ENCODE peak calls at places on chromosomes 4 and X, in seven cellular contexts. One of them, this sample, is unnamed.
A peak's percentile ranks its signal among the peaks of the same experiment; 100 is the strongest.

GRCh38 chrX:65596270-65596669 is 61.7 kb upstream of the LAS1L start:
- DNase-seq in HepG2: no peak
- DNase-seq in HCT116: no peak
- DNase-seq in GM12878: peak; percentile 43
- DNase-seq in transverse colon: peak; percentile 24
- DNase-seq in endothelial cell of umbilical vein: peak; percentile 54
- DNase-seq in Panc1: no peak
- DNase-seq in this sample: no peak

GRCh38 chr4:35800669-35801068 is 443.6 kb downstream of the ARAP2 start:
- DNase-seq in endothelial cell of umbilical vein: no peak
- DNase-seq in GM12878: no peak
- DNase-seq in transverse colon: no peak
- DNase-seq in Panc1: no peak
- DNase-seq in HCT116: no peak
- DNase-seq in HepG2: no peak
- DNase-seq in this sample: no peak

GRCh38 chr4:10687526-10687925 is 3.0 kb upstream of the CLNK start:
- DNase-seq in Panc1: no peak
- DNase-seq in endothelial cell of umbilical vein: no peak
- DNase-seq in HepG2: no peak
- DNase-seq in transverse colon: no peak
- DNase-seq in HCT116: no peak
- DNase-seq in GM12878: no peak
- DNase-seq in this sample: no peak

GRCh38 chr4:162645381-162645780 is 481.6 kb upstream of the FSTL5 start:
- DNase-seq in Panc1: no peak
- DNase-seq in HCT116: no peak
- DNase-seq in endothelial cell of umbilical vein: no peak
- DNase-seq in transverse colon: no peak
- DNase-seq in GM12878: no peak
- DNase-seq in HepG2: peak; percentile 4
- DNase-seq in this sample: no peak

GRCh38 chrX:154136627-154137161 is 7.3 kb upstream of the OPN1LW start:
- DNase-seq in GM12878: no peak
- DNase-seq in transverse colon: peak; percentile 74
- DNase-seq in Panc1: peak; percentile 5
- DNase-seq in HepG2: peak; percentile 45
- DNase-seq in HCT116: peak; percentile 21
- DNase-seq in endothelial cell of umbilical vein: peak; percentile 54
- DNase-seq in this sample: peak; percentile 64

GRCh38 chr4:55248756-55249155 is 97.3 kb upstream of the SRD5A3 start:
- DNase-seq in endothelial cell of umbilical vein: no peak
- DNase-seq in Panc1: no peak
- DNase-seq in GM12878: no peak
- DNase-seq in HepG2: no peak
- DNase-seq in transverse colon: no peak
- DNase-seq in HCT116: no peak
- DNase-seq in this sample: no peak

GRCh38 chrX:72307646-72308051 is 1.9 kb upstream of the CITED1 start:
- DNase-seq in GM12878: no peak
- DNase-seq in HCT116: no peak
- DNase-seq in Panc1: no peak
- DNase-seq in transverse colon: no peak
- DNase-seq in endothelial cell of umbilical vein: no peak
- DNase-seq in HepG2: no peak
- DNase-seq in this sample: no peak

GRCh38 chrX:39149761-39150160 is 348.5 kb downstream of the MID1IP1 start:
- DNase-seq in endothelial cell of umbilical vein: peak; percentile 19
- DNase-seq in Panc1: peak; percentile 12
- DNase-seq in HCT116: no peak
- DNase-seq in GM12878: no peak
- DNase-seq in transverse colon: peak; percentile 75
- DNase-seq in HepG2: peak; percentile 3
- DNase-seq in this sample: no peak

GRCh38 chr4:64158648-64159326 is 250.5 kb downstream of the TECRL start:
- DNase-seq in GM12878: peak; percentile 19
- DNase-seq in transverse colon: peak; percentile 29
- DNase-seq in Panc1: peak; percentile 32
- DNase-seq in endothelial cell of umbilical vein: peak; percentile 36
- DNase-seq in HCT116: peak; percentile 12
- DNase-seq in HepG2: peak; percentile 59
- DNase-seq in this sample: peak; percentile 5

GRCh38 chrX:97065973-97066372 is 182.3 kb downstream of the RPA4 start:
- DNase-seq in transverse colon: no peak
- DNase-seq in HCT116: no peak
- DNase-seq in HepG2: no peak
- DNase-seq in GM12878: no peak
- DNase-seq in endothelial cell of umbilical vein: no peak
- DNase-seq in Panc1: no peak
- DNase-seq in this sample: no peak

GRCh38 chrX:118968031-118968430 is 6.4 kb upstream of the LONRF3 start:
- DNase-seq in HCT116: no peak
- DNase-seq in HepG2: no peak
- DNase-seq in endothelial cell of umbilical vein: no peak
- DNase-seq in transverse colon: no peak
- DNase-seq in GM12878: no peak
- DNase-seq in Panc1: no peak
- DNase-seq in this sample: no peak

GRCh38 chr4:3766207-3766790 is at the start of gene ADRA2C:
- DNase-seq in HepG2: peak; percentile 20
- DNase-seq in Panc1: no peak
- DNase-seq in HCT116: no peak
- DNase-seq in GM12878: no peak
- DNase-seq in endothelial cell of umbilical vein: no peak
- DNase-seq in transverse colon: no peak
- DNase-seq in this sample: no peak

GRCh38 chr4:40515398-40516293 is 114.0 kb downstream of the RBM47 start:
- DNase-seq in HepG2: peak; percentile 64
- DNase-seq in GM12878: peak; percentile 95
- DNase-seq in transverse colon: peak; percentile 86
- DNase-seq in Panc1: no peak
- DNase-seq in endothelial cell of umbilical vein: no peak
- DNase-seq in HCT116: no peak
- DNase-seq in this sample: peak; percentile 54

GRCh38 chrX:144637731-144638130 is 609.6 kb upstream of the SPANXN1 start:
- DNase-seq in Panc1: no peak
- DNase-seq in HepG2: no peak
- DNase-seq in GM12878: no peak
- DNase-seq in transverse colon: no peak
- DNase-seq in endothelial cell of umbilical vein: no peak
- DNase-seq in HCT116: no peak
- DNase-seq in this sample: no peak

GRCh38 chrX:8988456-8988855 is 45.5 kb downstream of the FAM9B start:
- DNase-seq in HCT116: no peak
- DNase-seq in GM12878: no peak
- DNase-seq in HepG2: peak; percentile 0
- DNase-seq in Panc1: no peak
- DNase-seq in transverse colon: no peak
- DNase-seq in endothelial cell of umbilical vein: no peak
- DNase-seq in this sample: no peak

GRCh38 chr4:140256335-140256734 is 102.4 kb upstream of the MAML3 start:
- DNase-seq in HepG2: peak; percentile 38
- DNase-seq in HCT116: no peak
- DNase-seq in endothelial cell of umbilical vein: peak; percentile 73
- DNase-seq in transverse colon: peak; percentile 21
- DNase-seq in Panc1: no peak
- DNase-seq in GM12878: no peak
- DNase-seq in this sample: no peak

GRCh38 chr4:136103616-136104015 is 1428.7 kb downstream of the PCDH18 start:
- DNase-seq in endothelial cell of umbilical vein: no peak
- DNase-seq in transverse colon: no peak
- DNase-seq in GM12878: no peak
- DNase-seq in HepG2: no peak
- DNase-seq in HCT116: no peak
- DNase-seq in Panc1: no peak
- DNase-seq in this sample: no peak

GRCh38 chrX:71292669-71293379 is 8.7 kb upstream of the ITGB1BP2 start:
- DNase-seq in endothelial cell of umbilical vein: no peak
- DNase-seq in GM12878: no peak
- DNase-seq in HCT116: no peak
- DNase-seq in HepG2: no peak
- DNase-seq in Panc1: no peak
- DNase-seq in transverse colon: no peak
- DNase-seq in this sample: no peak

GRCh38 chr4:10677796-10678497 is 6.6 kb downstream of the CLNK start:
- DNase-seq in transverse colon: no peak
- DNase-seq in HepG2: no peak
- DNase-seq in endothelial cell of umbilical vein: no peak
- DNase-seq in GM12878: no peak
- DNase-seq in Panc1: no peak
- DNase-seq in HCT116: no peak
- DNase-seq in this sample: no peak

DNA sequence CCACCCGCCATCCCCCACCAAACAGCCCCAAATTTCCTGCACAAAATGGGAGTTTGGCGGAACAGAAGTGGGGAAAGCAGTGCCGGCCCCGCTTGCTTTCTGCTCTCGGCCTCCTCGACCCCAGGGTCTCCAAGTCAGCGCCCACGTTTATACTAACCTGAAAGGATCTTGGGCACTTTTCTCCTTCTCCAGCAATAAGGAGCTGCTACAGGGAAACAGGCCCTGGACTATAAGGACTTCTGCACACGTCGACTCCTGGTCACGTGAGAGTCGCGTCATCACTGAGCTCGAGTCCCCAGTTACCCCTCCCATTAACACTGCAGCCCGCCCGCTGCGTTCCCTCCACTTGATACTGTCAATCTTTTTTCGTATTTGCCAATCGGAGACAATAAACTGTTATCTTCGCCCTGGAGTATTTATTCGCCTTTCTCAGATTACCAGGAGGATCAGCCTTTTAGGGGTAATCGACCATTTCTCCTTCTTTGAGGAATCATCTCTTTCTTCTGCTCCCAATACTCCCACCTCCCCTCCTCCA is at the start of gene TCEAL8:
- DNase-seq in HCT116: peak; percentile 63
- DNase-seq in endothelial cell of umbilical vein: peak; percentile 77
- DNase-seq in transverse colon: peak; percentile 82
- DNase-seq in GM12878: peak; percentile 21
- DNase-seq in Panc1: peak; percentile 18
- DNase-seq in HepG2: peak; percentile 53
- DNase-seq in this sample: no peak
- TF ChIP-seq POLR2AphosphoS5 in HCT116: peak; percentile 76
- TF ChIP-seq POLR2AphosphoS5 in endothelial cell of umbilical vein: peak; percentile 32
- TF ChIP-seq POLR2AphosphoS5 in transverse colon: peak; percentile 81
- TF ChIP-seq POLR2AphosphoS5 in GM12878: peak; percentile 22
- TF ChIP-seq POLR2AphosphoS5 in Panc1: no peak
- TF ChIP-seq POLR2AphosphoS5 in HepG2: peak; percentile 72
- TF ChIP-seq POLR2AphosphoS5 in this sample: no peak

DNA sequence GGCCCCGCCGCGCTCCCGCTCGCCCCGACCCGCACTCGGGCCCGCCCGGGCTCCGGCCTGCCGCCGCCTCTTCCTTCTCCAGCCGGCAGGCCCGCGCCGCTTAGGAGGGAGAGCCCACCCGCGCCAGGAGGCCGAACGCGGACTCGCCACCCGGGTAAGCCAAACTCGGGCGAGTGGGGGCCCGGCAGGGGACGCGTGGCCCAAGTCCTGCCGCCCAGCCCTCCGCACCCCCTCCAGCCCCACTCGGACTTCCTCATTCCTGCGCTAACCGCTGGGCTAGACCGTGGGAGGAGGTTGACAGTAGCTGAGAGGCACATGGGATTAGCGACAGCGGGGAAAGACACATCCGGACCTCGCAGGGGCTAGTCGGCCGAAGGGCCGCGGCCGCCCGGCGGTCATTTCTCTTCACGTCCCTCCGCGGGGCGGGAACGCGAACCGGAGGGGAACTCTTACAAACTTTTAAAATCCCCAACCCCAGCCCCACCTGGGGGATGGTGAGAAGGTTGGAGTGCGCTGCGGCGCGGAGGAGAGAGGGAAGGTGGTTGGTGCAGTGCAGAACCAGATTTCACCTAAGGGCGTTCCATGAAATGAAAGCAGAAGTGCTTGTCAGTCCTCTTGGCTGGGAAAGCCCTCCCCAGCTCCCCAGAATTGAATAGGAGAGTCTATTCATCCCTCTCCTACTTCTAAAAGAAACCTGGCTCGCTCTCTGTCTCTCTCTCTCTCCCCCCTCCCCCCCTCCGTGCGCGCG is 650 bp downstream of the NFKB1 start:
- DNase-seq in HepG2: peak; percentile 73
- DNase-seq in HCT116: peak; percentile 75
- DNase-seq in endothelial cell of umbilical vein: peak; percentile 63
- DNase-seq in Panc1: no peak
- DNase-seq in GM12878: peak; percentile 54
- DNase-seq in transverse colon: peak; percentile 86
- DNase-seq in this sample: peak; percentile 25
- TF ChIP-seq POLR2AphosphoS5 in HepG2: peak; percentile 45
- TF ChIP-seq POLR2AphosphoS5 in HCT116: peak; percentile 31
- TF ChIP-seq POLR2AphosphoS5 in endothelial cell of umbilical vein: no peak
- TF ChIP-seq POLR2AphosphoS5 in Panc1: no peak
- TF ChIP-seq POLR2AphosphoS5 in GM12878: peak; percentile 87
- TF ChIP-seq POLR2AphosphoS5 in transverse colon: peak; percentile 85
- TF ChIP-seq POLR2AphosphoS5 in this sample: peak; percentile 16

DNA sequence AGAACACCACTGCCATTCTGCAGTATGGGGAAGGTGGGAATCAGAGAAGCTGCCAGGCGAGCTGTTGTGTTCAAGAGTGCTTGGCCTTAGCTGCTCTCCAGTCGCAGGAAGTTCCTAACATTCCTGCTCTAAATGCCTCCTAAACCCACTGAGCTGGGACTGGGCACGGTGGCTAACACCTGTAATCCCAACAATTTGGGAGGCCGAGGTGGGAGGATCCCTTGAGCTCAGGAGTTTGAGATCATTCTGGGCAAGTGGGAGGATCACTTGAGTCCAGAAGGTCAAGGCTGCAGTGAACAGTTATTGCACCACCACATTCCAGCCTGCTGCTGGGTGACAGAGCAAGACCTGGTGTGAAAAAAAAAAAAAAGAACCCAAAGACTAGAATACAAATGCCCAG is 690.3 kb upstream of the FAM241A start:
- DNase-seq in HepG2: peak; percentile 45
- DNase-seq in Panc1: no peak
- DNase-seq in HCT116: no peak
- DNase-seq in GM12878: no peak
- DNase-seq in endothelial cell of umbilical vein: no peak
- DNase-seq in transverse colon: peak; percentile 11
- DNase-seq in this sample: no peak
- TF ChIP-seq POLR2AphosphoS5 in HepG2: no peak
- TF ChIP-seq POLR2AphosphoS5 in Panc1: no peak
- TF ChIP-seq POLR2AphosphoS5 in HCT116: no peak
- TF ChIP-seq POLR2AphosphoS5 in GM12878: no peak
- TF ChIP-seq POLR2AphosphoS5 in endothelial cell of umbilical vein: no peak
- TF ChIP-seq POLR2AphosphoS5 in transverse colon: no peak
- TF ChIP-seq POLR2AphosphoS5 in this sample: no peak

DNA sequence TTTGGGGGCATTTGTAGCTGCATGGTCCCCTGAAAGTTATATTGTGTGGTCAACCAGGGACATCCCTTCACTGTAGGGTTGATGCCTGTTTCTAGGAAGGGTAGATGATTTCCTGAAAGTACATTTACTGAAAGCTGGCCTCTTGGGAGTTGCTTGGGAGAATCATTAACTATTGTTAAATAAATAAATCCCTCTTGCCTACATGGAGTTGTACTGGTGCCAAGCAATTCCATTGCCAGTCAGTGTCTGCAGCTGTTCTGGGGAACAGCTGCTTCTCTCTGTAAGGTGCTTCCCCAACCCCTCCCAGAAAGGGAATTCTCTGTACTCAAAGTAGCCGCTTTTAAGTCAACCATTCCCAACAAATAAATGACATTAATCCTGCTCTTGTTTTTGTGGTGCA is 51.1 kb downstream of the C4orf51 start:
- DNase-seq in endothelial cell of umbilical vein: no peak
- DNase-seq in Panc1: no peak
- DNase-seq in HepG2: peak; percentile 77
- DNase-seq in GM12878: no peak
- DNase-seq in HCT116: no peak
- DNase-seq in transverse colon: peak; percentile 60
- DNase-seq in this sample: no peak
- TF ChIP-seq POLR2AphosphoS5 in endothelial cell of umbilical vein: no peak
- TF ChIP-seq POLR2AphosphoS5 in Panc1: no peak
- TF ChIP-seq POLR2AphosphoS5 in HepG2: no peak
- TF ChIP-seq POLR2AphosphoS5 in GM12878: no peak
- TF ChIP-seq POLR2AphosphoS5 in HCT116: no peak
- TF ChIP-seq POLR2AphosphoS5 in transverse colon: peak; percentile 64
- TF ChIP-seq POLR2AphosphoS5 in this sample: no peak

GRCh38 chr4:1309261-1310010 is 19.7 kb downstream of the MAEA start:
- DNase-seq in HCT116: no peak
- DNase-seq in endothelial cell of umbilical vein: peak; percentile 82
- DNase-seq in HepG2: peak; percentile 91
- DNase-seq in transverse colon: peak; percentile 79
- DNase-seq in Panc1: no peak
- DNase-seq in GM12878: peak; percentile 28
- DNase-seq in this sample: peak; percentile 97
- TF ChIP-seq POLR2AphosphoS5 in HCT116: no peak
- TF ChIP-seq POLR2AphosphoS5 in endothelial cell of umbilical vein: no peak
- TF ChIP-seq POLR2AphosphoS5 in HepG2: peak; percentile 30
- TF ChIP-seq POLR2AphosphoS5 in transverse colon: no peak
- TF ChIP-seq POLR2AphosphoS5 in Panc1: no peak
- TF ChIP-seq POLR2AphosphoS5 in GM12878: no peak
- TF ChIP-seq POLR2AphosphoS5 in this sample: no peak

This sample was measured in GM12891.